ENCODE peak calls at places on chromosome 21, in five cellular contexts. W is neuronal stem cell; G is psoas muscle; O is fibroblast of lung; P is CD8-positive, alpha-beta memory T cell. M is an unnamed sample.

GRCh38 chr21:42652527-42653491 is 612 bp upstream of the PDE9A start:
- DNase-seq in P (no peak), W (peak; percentile 69), G (peak; percentile 80), O (peak; percentile 39), M (peak; percentile 58)

GRCh38 chr21:38823737-38824123 is 18.0 kb downstream of the ETS2 start:
- DNase-seq in W (no peak), G (no peak), O (no peak), P (no peak), M (no peak)

GRCh38 chr21:37219766-37220432 is 47.2 kb downstream of the VPS26C start:
- DNase-seq in W (no peak), G (no peak), P (no peak), O (no peak), M (no peak)

GRCh38 chr21:42303443-42303842 is 11.8 kb downstream of the TFF3 start:
- DNase-seq in W (no peak), O (no peak), P (no peak), G (no peak), M (no peak)

GRCh38 chr21:31480228-31480627 is 136.2 kb upstream of the TIAM1 start:
- DNase-seq in O (no peak), W (no peak), P (no peak), G (no peak), M (no peak)

GRCh38 chr21:37793660-37794059 is 122.6 kb downstream of the KCNJ6 start:
- DNase-seq in O (peak; percentile 53), G (no peak), P (no peak), W (no peak), M (no peak)

GRCh38 chr21:42265229-42265812 is 46.4 kb downstream of the ABCG1 start:
- DNase-seq in O (no peak), G (peak; percentile 39), P (no peak), W (no peak), M (no peak)

GRCh38 chr21:19031956-19032355 is 628.4 kb upstream of the TMPRSS15 start:
- DNase-seq in P (no peak), O (no peak), G (no peak), W (no peak), M (no peak)

GRCh38 chr21:42617476-42617875 is 35.9 kb upstream of the PDE9A start:
- DNase-seq in G (no peak), W (no peak), O (no peak), P (no peak), M (no peak)

GRCh38 chr21:33244082-33244780 is 14.5 kb downstream of the IFNAR2 start:
- DNase-seq in P (no peak), O (no peak), G (no peak), W (no peak), M (no peak)

GRCh38 chr21:37758997-37759396 is 157.3 kb downstream of the KCNJ6 start:
- DNase-seq in W (peak; percentile 17), P (no peak), G (no peak), O (peak; percentile 59), M (peak; percentile 19)

GRCh38 chr21:30072496-30072895 is 94.1 kb downstream of the CLDN17 start:
- DNase-seq in G (no peak), P (no peak), W (no peak), O (no peak), M (no peak)

GRCh38 chr21:36628096-36628495 is 70.8 kb upstream of the SIM2 start:
- DNase-seq in O (no peak), G (no peak), W (no peak), P (no peak), M (no peak)

GRCh38 chr21:38920631-38921398 is 115.1 kb downstream of the ETS2 start:
- DNase-seq in G (no peak), O (peak; percentile 87), W (no peak), P (no peak), M (no peak)

GRCh38 chr21:41639336-41639735 is 127.5 kb downstream of the RIPK4 start:
- DNase-seq in P (no peak), W (no peak), G (no peak), O (no peak), M (no peak)

GRCh38 chr21:40047993-40048730 is 180.9 kb downstream of the PCP4 start:
- DNase-seq in G (no peak), O (no peak), P (no peak), W (no peak), M (no peak)

GRCh38 chr21:42973309-42973990 is 912 bp upstream of the PKNOX1 start:
- DNase-seq in O (no peak), G (no peak), W (no peak), P (no peak), M (peak; percentile 31)

GRCh38 chr21:37237764-37238163 is 29.4 kb downstream of the VPS26C start:
- DNase-seq in G (no peak), W (no peak), P (no peak), O (no peak), M (no peak)

GRCh38 chr21:34126691-34127090 is 53.3 kb downstream of the MRPS6 start:
- DNase-seq in P (no peak), G (no peak), O (peak; percentile 32), W (no peak), M (no peak)

GRCh38 chr21:32122082-32122481 is 156.8 kb downstream of the MIS18A start:
- DNase-seq in G (no peak), W (no peak), O (no peak), P (no peak), M (no peak)

DNA sequence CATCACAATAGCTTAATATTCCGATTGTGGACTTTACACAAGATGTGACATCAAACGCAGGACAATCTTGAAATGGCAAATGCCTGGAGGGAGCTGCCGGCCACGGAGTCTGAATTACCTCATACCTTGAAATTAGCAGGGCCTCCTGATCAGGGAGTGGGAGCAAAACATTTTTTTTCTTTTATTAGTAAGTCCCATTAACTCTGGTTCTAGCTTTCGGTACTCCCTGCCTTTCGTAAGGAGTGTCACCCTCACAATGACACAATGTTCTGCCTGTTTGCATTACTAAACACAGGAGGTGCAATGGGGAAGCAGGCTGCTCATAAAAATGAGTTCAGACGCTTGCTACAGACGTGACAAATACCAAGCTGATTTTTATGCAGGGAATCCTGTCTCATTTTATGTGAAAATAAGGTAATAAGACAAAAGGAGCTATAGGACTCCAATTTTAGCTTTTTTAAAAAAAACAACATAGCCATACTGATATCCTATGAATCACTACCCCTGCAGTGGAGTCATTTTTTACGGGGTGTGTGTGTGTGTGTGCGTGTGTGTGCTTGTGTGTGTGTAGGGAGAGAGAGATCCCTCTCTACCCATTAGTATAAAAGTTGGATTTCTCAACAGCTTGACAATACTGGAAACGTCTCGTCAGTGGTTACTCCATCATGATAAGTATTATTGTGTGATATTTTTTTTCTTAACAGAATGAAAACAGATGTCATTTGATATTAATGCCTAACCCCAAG is 205.1 kb upstream of the RUNX1 start:
- DNase-seq in G (peak; percentile 50), O (peak; percentile 93), P (no peak), W (no peak), M (no peak)
- H3K4me1 ChIP-seq in G (peaks cover 47% of the 10 kb centered on the region), O (peaks cover 6% of the 10 kb centered on the region), P (no peaks in the 10 kb centered on the region), W (peaks cover 5% of the 10 kb centered on the region), M (peaks cover 18% of the 10 kb centered on the region)

DNA sequence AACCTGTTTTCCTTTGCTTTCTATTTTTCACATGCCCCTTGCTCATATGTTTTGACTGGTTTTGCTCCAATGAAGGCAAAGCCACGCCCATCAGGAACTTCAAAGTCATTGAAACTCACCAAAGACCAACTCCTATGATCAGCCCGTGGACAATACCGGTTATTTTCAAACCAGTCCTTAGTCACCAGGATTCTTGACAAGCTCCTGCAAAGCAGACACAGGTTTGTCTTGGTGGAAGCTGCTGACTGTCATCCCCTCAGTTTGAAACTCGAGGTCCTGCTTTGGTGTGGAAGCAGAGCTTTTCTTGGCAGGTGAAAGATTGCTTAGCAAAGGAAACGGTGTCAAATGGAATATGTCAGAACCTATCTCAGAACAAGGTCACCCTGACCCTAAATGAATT is 384.7 kb upstream of the CXADR start:
- DNase-seq in G (no peak), W (no peak), P (no peak), O (no peak), M (no peak)
- H3K27ac ChIP-seq in G (no peak overlapping the region), W (no peak overlapping the region), P (no peak overlapping the region), O (no peak overlapping the region), M (no peak overlapping the region)

DNA sequence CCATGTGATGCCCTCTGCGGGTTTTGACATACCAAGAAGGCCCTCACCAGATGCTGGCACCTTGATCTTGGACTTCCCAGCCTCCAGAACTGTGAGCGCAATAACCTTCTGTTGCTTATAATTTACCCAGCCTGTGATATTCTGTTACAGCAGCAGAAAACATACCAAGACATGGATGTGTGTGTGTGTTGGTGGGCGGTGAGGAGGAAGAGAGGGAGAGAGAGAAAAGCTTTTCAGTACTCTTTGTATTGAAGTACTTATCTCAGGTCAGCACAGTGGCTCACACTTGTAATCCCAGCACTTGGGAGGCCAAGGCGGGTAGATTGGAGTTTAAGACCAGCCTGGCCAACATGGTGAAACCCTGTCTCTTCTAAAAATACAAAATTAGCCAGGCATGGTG is 23.1 kb downstream of the TRAPPC10 start:
- DNase-seq in W (no peak), G (no peak), O (no peak), P (no peak), M (no peak)
- H3K36me3 ChIP-seq in W (peaks cover 34% of the 10 kb centered on the region), G (peaks cover 81% of the 10 kb centered on the region), O (peaks cover 5% of the 10 kb centered on the region), P (peaks cover 49% of the 10 kb centered on the region), M (peaks cover 3% of the 10 kb centered on the region)

DNA sequence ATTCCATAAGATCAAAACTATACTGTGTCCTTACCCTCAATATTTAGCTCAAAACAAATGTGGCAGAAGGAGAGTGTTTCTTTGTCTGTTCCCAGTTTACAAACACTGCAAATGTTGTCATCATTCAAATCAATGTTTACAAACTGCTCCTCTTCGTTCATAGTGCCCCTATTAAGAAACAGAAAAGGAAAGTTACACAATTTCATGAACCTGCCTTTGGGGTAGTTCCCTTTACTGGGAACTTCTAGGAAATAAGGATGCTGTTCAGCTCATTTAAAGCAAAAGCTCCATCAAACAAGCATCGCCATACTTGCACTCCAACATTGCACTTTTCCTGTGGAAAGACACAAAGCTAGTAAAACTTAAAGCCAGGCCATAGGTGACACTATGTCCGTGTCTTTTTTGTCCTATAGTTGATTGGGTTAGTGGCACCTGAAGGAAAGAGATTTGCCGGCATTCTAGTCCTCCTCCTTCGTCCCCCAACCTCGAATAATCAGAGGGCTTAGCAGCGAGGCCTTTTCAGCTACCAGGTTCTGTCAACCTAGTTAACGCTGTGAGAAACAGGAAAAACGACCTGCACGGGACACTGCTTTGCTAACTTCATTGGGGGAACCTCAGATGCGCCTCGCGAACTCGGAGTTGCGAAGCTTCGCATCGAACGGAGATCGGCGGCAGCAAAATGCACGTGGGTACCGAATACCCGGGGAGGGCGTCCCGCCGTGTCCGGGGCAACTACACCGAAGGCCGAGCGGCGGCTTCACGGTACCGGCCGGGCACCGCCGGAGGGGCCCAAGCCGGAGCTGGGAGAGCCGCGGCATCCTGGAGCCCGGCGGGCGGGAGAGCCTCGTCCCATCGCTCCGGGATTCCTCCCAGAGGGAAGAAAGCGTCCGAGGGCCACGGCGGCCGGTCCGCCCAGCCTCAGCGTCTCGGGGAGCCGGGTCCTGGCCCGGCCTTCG is 720 bp downstream of the C21orf91 start:
- DNase-seq in O (peak; percentile 32), P (peak; percentile 30), W (peak; percentile 49), G (peak; percentile 61), M (peak; percentile 36)
- H3K4me1 ChIP-seq in O (no peaks in the 10 kb centered on the region), P (peaks cover 53% of the 10 kb centered on the region), W (peaks cover 3% of the 10 kb centered on the region), G (peaks cover 13% of the 10 kb centered on the region), M (peaks cover 24% of the 10 kb centered on the region)

DNA sequence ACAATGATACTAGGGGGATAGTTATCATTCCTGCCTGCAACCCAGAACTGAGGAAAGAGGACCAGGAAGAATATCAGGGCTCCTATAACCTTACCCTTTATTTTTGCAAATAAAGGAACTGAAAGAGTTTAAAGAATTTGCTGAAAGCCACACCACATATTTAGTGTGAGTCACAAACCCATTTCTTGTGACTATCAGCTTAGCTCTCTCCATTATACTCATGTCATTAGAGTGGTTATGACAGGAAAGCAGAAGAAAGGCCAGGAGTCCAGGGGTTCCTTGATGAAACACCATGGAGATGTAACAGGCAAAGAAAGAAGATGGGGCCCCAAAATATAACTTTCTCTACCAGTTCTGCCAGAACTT is 141.1 kb upstream of the SAMSN1 start:
- DNase-seq in G (no peak), W (no peak), P (no peak), O (no peak), M (no peak)
- H3K27ac ChIP-seq in G (no peak overlapping the region), W (no peak overlapping the region), P (no peak overlapping the region), O (no peak overlapping the region), M (no peak overlapping the region)

GRCh38 chr21:25307489-25307888 is 299.8 kb downstream of the MRPL39 start:
- DNase-seq in O (peak; percentile 41), G (no peak), P (no peak), W (no peak), M (no peak)
- H3K36me3 ChIP-seq in O (no peaks in the 10 kb centered on the region), G (no peaks in the 10 kb centered on the region), P (no peaks in the 10 kb centered on the region), W (no peaks in the 10 kb centered on the region), M (no peaks in the 10 kb centered on the region)